ENCODE peak calls at places on chromosomes 6 and 20, in four cellular contexts. E is NCI-H1436, V is fibroblast of lung, N is nephron progenitor cell. S is an unnamed sample.

GRCh38 chr20:57210054-57210910 is 56.2 kb downstream of the BMP7 start:
- DNase-seq in E (no peak), N (no peak), V (no peak), S (no peak)

GRCh38 chr6:42714098-42714761 is 8.2 kb downstream of the PRPH2 start:
- DNase-seq in N (no peak), V (peak; percentile 82), E (no peak), S (peak; percentile 21)

GRCh38 chr6:69343856-69344255 is 453.0 kb downstream of the LMBRD1 start:
- DNase-seq in N (no peak), V (peak; percentile 44), E (no peak), S (peak; percentile 38)

GRCh38 chr6:87213364-87213763 is 58.0 kb downstream of the ZNF292 start:
- DNase-seq in V (no peak), E (no peak), N (no peak), S (no peak)

GRCh38 chr6:7504041-7504440 is 37.4 kb upstream of the DSP start:
- DNase-seq in V (no peak), E (no peak), N (no peak), S (no peak)

GRCh38 chr20:17967595-17968365 is 814 bp downstream of the SNX5 start:
- DNase-seq in V (peak; percentile 84), E (no peak), N (no peak), S (peak; percentile 31)

GRCh38 chr6:89970609-89971337 is 76.5 kb downstream of the GJA10 start:
- DNase-seq in N (peak; percentile 36), E (peak; percentile 64), V (peak; percentile 78), S (peak; percentile 87)

GRCh38 chr6:89009624-89010059 is 46.2 kb upstream of the RNGTT start:
- DNase-seq in E (no peak), N (no peak), V (no peak), S (no peak)

GRCh38 chr20:61844621-61845020 is 221.1 kb downstream of the TAF4 start:
- DNase-seq in E (no peak), V (no peak), N (no peak), S (no peak)

S was measured in astrocyte of the hippocampus.